ENCODE peak calls at places on chromosomes 1 and 21, in ten cellular contexts. One of them, this sample, is unnamed.

GRCh38 chr21:25342811-25343210 is 264.5 kb downstream of the MRPL39 start:
- DNase-seq in K562: no peak
- DNase-seq in right lobe of liver: no peak
- DNase-seq in SJSA1: no peak
- DNase-seq in cardiac fibroblast: peak
- DNase-seq in PC-3: no peak
- DNase-seq in naive thymus-derived CD4-positive, alpha-beta T cell: no peak
- DNase-seq in dorsolateral prefrontal cortex: no peak
- DNase-seq in fibroblast of mammary gland: peak
- DNase-seq in pancreas: no peak
- DNase-seq in this sample: peak

GRCh38 chr1:11617314-11617713 is 36.9 kb downstream of the FBXO2 start:
- DNase-seq in SJSA1: no peak
- DNase-seq in K562: no peak
- DNase-seq in right lobe of liver: no peak
- DNase-seq in fibroblast of mammary gland: no peak
- DNase-seq in cardiac fibroblast: no peak
- DNase-seq in naive thymus-derived CD4-positive, alpha-beta T cell: no peak
- DNase-seq in dorsolateral prefrontal cortex: no peak
- DNase-seq in pancreas: no peak
- DNase-seq in PC-3: peak
- DNase-seq in this sample: no peak

GRCh38 chr1:113266788-113267187 is 123.5 kb upstream of the MAGI3 start:
- DNase-seq in fibroblast of mammary gland: no peak
- DNase-seq in PC-3: no peak
- DNase-seq in naive thymus-derived CD4-positive, alpha-beta T cell: no peak
- DNase-seq in pancreas: no peak
- DNase-seq in dorsolateral prefrontal cortex: peak
- DNase-seq in right lobe of liver: no peak
- DNase-seq in cardiac fibroblast: no peak
- DNase-seq in K562: no peak
- DNase-seq in SJSA1: no peak
- DNase-seq in this sample: no peak

GRCh38 chr1:212916395-212917133 is 33.8 kb upstream of the VASH2 start:
- DNase-seq in SJSA1: no peak
- DNase-seq in dorsolateral prefrontal cortex: peak
- DNase-seq in cardiac fibroblast: peak
- DNase-seq in pancreas: peak
- DNase-seq in fibroblast of mammary gland: peak
- DNase-seq in K562: peak
- DNase-seq in naive thymus-derived CD4-positive, alpha-beta T cell: no peak
- DNase-seq in PC-3: no peak
- DNase-seq in right lobe of liver: no peak
- DNase-seq in this sample: peak

GRCh38 chr1:63611231-63611630 is 18.0 kb downstream of the PGM1 start:
- DNase-seq in PC-3: no peak
- DNase-seq in SJSA1: no peak
- DNase-seq in cardiac fibroblast: no peak
- DNase-seq in dorsolateral prefrontal cortex: no peak
- DNase-seq in naive thymus-derived CD4-positive, alpha-beta T cell: no peak
- DNase-seq in right lobe of liver: no peak
- DNase-seq in K562: no peak
- DNase-seq in pancreas: no peak
- DNase-seq in fibroblast of mammary gland: no peak
- DNase-seq in this sample: no peak

GRCh38 chr1:181159451-181160151 is 71.1 kb downstream of the IER5 start:
- DNase-seq in SJSA1: no peak
- DNase-seq in naive thymus-derived CD4-positive, alpha-beta T cell: peak
- DNase-seq in dorsolateral prefrontal cortex: no peak
- DNase-seq in PC-3: peak
- DNase-seq in right lobe of liver: no peak
- DNase-seq in pancreas: no peak
- DNase-seq in cardiac fibroblast: peak
- DNase-seq in K562: no peak
- DNase-seq in fibroblast of mammary gland: no peak
- DNase-seq in this sample: peak

GRCh38 chr1:86798608-86799291 is 94.4 kb downstream of the SH3GLB1 start:
- DNase-seq in fibroblast of mammary gland: no peak
- DNase-seq in SJSA1: no peak
- DNase-seq in pancreas: no peak
- DNase-seq in right lobe of liver: no peak
- DNase-seq in K562: no peak
- DNase-seq in naive thymus-derived CD4-positive, alpha-beta T cell: no peak
- DNase-seq in dorsolateral prefrontal cortex: no peak
- DNase-seq in PC-3: no peak
- DNase-seq in cardiac fibroblast: no peak
- DNase-seq in this sample: no peak

GRCh38 chr1:234533975-234534876 is 55.2 kb upstream of the TARBP1 start:
- DNase-seq in right lobe of liver: peak
- DNase-seq in PC-3: no peak
- DNase-seq in naive thymus-derived CD4-positive, alpha-beta T cell: no peak
- DNase-seq in pancreas: peak
- DNase-seq in K562: no peak
- DNase-seq in cardiac fibroblast: peak
- DNase-seq in SJSA1: peak
- DNase-seq in dorsolateral prefrontal cortex: peak
- DNase-seq in fibroblast of mammary gland: peak
- DNase-seq in this sample: peak

GRCh38 chr1:145985502-145986439 is 10.6 kb downstream of the TXNIP start:
- DNase-seq in PC-3: peak
- DNase-seq in pancreas: peak
- DNase-seq in naive thymus-derived CD4-positive, alpha-beta T cell: no peak
- DNase-seq in cardiac fibroblast: peak
- DNase-seq in K562: no peak
- DNase-seq in fibroblast of mammary gland: peak
- DNase-seq in SJSA1: peak
- DNase-seq in right lobe of liver: no peak
- DNase-seq in dorsolateral prefrontal cortex: no peak
- DNase-seq in this sample: peak

GRCh38 chr1:203660931-203661484 is 34.4 kb downstream of the ATP2B4 start:
- DNase-seq in SJSA1: no peak
- DNase-seq in cardiac fibroblast: no peak
- DNase-seq in dorsolateral prefrontal cortex: no peak
- DNase-seq in PC-3: no peak
- DNase-seq in naive thymus-derived CD4-positive, alpha-beta T cell: no peak
- DNase-seq in fibroblast of mammary gland: no peak
- DNase-seq in pancreas: no peak
- DNase-seq in right lobe of liver: no peak
- DNase-seq in K562: no peak
- DNase-seq in this sample: no peak

GRCh38 chr1:201020040-201020591 is 3.4 kb downstream of the KIF21B start:
- DNase-seq in right lobe of liver: no peak
- DNase-seq in pancreas: no peak
- DNase-seq in naive thymus-derived CD4-positive, alpha-beta T cell: no peak
- DNase-seq in PC-3: no peak
- DNase-seq in cardiac fibroblast: no peak
- DNase-seq in SJSA1: no peak
- DNase-seq in dorsolateral prefrontal cortex: no peak
- DNase-seq in K562: no peak
- DNase-seq in fibroblast of mammary gland: no peak
- DNase-seq in this sample: no peak

GRCh38 chr1:13661539-13661938 is 38.4 kb upstream of the PRDM2 start:
- DNase-seq in PC-3: peak
- DNase-seq in cardiac fibroblast: peak
- DNase-seq in right lobe of liver: no peak
- DNase-seq in SJSA1: peak
- DNase-seq in dorsolateral prefrontal cortex: no peak
- DNase-seq in pancreas: no peak
- DNase-seq in fibroblast of mammary gland: peak
- DNase-seq in K562: no peak
- DNase-seq in naive thymus-derived CD4-positive, alpha-beta T cell: no peak
- DNase-seq in this sample: peak

GRCh38 chr1:230123280-230124186 is 56.5 kb downstream of the GALNT2 start:
- DNase-seq in fibroblast of mammary gland: peak
- DNase-seq in right lobe of liver: no peak
- DNase-seq in PC-3: no peak
- DNase-seq in pancreas: no peak
- DNase-seq in K562: no peak
- DNase-seq in naive thymus-derived CD4-positive, alpha-beta T cell: no peak
- DNase-seq in dorsolateral prefrontal cortex: no peak
- DNase-seq in SJSA1: no peak
- DNase-seq in cardiac fibroblast: no peak
- DNase-seq in this sample: no peak

GRCh38 chr1:87045757-87046422 is 131.5 kb downstream of the HS2ST1 start:
- DNase-seq in pancreas: no peak
- DNase-seq in dorsolateral prefrontal cortex: no peak
- DNase-seq in SJSA1: no peak
- DNase-seq in K562: no peak
- DNase-seq in cardiac fibroblast: no peak
- DNase-seq in fibroblast of mammary gland: peak
- DNase-seq in PC-3: no peak
- DNase-seq in right lobe of liver: no peak
- DNase-seq in naive thymus-derived CD4-positive, alpha-beta T cell: peak
- DNase-seq in this sample: no peak

GRCh38 chr1:151167116-151167515 is 1.2 kb downstream of the SCNM1 start:
- DNase-seq in fibroblast of mammary gland: no peak
- DNase-seq in PC-3: no peak
- DNase-seq in naive thymus-derived CD4-positive, alpha-beta T cell: no peak
- DNase-seq in right lobe of liver: no peak
- DNase-seq in pancreas: no peak
- DNase-seq in cardiac fibroblast: no peak
- DNase-seq in dorsolateral prefrontal cortex: no peak
- DNase-seq in SJSA1: no peak
- DNase-seq in K562: no peak
- DNase-seq in this sample: no peak
- H3K4me3 ChIP-seq in fibroblast of mammary gland: peak
- H3K4me3 ChIP-seq in PC-3: peak
- H3K4me3 ChIP-seq in naive thymus-derived CD4-positive, alpha-beta T cell: peak
- H3K4me3 ChIP-seq in right lobe of liver: peak
- H3K4me3 ChIP-seq in pancreas: peak
- H3K4me3 ChIP-seq in cardiac fibroblast: no peak
- H3K4me3 ChIP-seq in dorsolateral prefrontal cortex: peak
- H3K4me3 ChIP-seq in SJSA1: peak
- H3K4me3 ChIP-seq in K562: peak
- H3K4me3 ChIP-seq in this sample: peak

DNA sequence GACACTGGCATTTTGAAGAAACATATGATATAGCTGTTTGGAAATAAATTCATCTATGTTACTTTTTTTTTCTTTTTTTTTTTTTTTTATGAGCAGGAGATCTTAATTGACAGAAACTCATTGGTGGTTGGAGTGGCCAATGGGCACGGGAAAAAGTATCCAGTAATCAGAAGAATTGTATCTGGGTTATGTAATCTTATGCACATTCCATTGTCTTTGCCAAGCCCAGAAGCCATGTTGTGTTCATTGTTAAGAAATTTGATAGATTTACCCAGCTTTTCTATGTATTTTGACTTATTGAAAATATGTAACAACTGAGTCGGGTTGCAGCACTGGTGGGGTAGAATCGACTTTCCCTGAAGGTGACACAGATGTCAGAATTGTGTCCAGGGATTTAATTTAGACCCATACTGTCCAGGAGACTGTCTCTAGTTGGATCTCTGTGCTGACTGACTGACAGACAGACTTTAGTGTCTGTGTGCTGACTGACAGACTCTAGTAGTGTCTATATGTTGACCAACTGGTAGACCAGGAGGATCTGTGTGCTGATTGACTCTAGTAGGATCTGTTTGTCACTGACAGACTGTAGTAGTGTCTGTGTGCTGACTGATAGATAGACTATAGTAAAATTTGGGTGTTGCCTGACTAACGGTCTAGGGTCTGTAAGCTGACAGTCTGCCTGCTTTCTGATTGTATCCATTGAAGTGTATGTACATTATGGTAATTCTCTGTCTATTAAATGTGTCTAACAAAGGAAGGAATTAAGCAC is 12.3 kb upstream of the C4BPB start:
- DNase-seq in K562: peak
- DNase-seq in naive thymus-derived CD4-positive, alpha-beta T cell: no peak
- DNase-seq in cardiac fibroblast: peak
- DNase-seq in SJSA1: no peak
- DNase-seq in pancreas: no peak
- DNase-seq in PC-3: no peak
- DNase-seq in fibroblast of mammary gland: peak
- DNase-seq in dorsolateral prefrontal cortex: no peak
- DNase-seq in right lobe of liver: no peak
- DNase-seq in this sample: peak
- H3K4me3 ChIP-seq in K562: no peak
- H3K4me3 ChIP-seq in naive thymus-derived CD4-positive, alpha-beta T cell: no peak
- H3K4me3 ChIP-seq in cardiac fibroblast: no peak
- H3K4me3 ChIP-seq in SJSA1: no peak
- H3K4me3 ChIP-seq in pancreas: no peak
- H3K4me3 ChIP-seq in PC-3: no peak
- H3K4me3 ChIP-seq in fibroblast of mammary gland: no peak
- H3K4me3 ChIP-seq in dorsolateral prefrontal cortex: no peak
- H3K4me3 ChIP-seq in right lobe of liver: no peak
- H3K4me3 ChIP-seq in this sample: no peak

DNA sequence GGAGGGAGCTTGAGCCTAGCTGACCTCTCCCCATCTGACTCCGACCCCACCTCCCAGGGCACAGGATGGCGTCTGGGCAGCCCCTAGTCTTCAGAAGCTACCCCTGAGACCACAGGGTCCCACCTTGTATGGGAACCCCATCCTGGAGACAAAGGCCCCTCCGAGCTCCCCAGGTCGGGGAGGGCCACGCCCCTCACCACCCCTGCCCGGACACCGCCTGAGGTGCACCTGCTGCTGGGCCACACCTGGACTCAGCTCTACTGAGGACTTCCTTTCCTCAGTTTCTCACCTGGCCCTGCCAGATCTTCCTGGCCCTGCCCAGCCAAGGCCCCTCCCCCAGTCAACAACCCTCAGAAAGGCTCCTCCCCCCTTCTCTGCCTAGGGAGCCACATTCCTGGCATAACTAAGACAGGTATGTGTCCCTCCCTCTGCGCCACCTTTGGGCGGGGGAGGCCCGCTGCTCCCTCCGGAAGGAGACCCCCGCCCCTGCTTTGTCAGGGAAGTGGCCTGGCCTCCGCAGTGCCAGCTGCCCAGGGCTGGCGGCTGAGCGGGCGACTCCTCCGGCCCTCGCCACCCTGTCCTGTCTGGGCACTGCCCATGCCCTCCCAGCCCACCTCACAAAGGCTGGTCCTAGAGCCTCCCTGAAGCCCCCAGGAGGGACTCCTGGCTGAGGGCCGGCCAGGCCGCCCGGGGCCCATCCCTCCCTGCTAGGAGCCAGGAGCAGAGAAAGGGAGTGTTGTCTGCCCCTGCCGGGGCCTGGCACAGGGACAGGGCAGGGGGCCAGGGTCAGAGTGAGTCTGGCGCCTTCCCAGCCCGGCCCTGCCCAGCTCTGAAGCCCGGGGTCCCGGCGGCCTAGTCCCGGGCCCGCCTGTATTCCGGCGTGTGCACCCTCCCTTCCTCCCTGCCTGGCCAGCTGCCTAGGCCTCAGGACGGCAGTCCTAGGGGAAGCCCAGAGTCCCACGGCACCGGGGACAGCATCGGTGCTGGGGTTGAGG is 4.8 kb downstream of the AGRN start:
- DNase-seq in fibroblast of mammary gland: no peak
- DNase-seq in cardiac fibroblast: peak
- DNase-seq in K562: no peak
- DNase-seq in dorsolateral prefrontal cortex: no peak
- DNase-seq in SJSA1: peak
- DNase-seq in PC-3: peak
- DNase-seq in right lobe of liver: no peak
- DNase-seq in pancreas: no peak
- DNase-seq in naive thymus-derived CD4-positive, alpha-beta T cell: no peak
- DNase-seq in this sample: peak
- H3K4me3 ChIP-seq in fibroblast of mammary gland: no peak
- H3K4me3 ChIP-seq in cardiac fibroblast: no peak
- H3K4me3 ChIP-seq in K562: no peak
- H3K4me3 ChIP-seq in dorsolateral prefrontal cortex: peak
- H3K4me3 ChIP-seq in SJSA1: no peak
- H3K4me3 ChIP-seq in PC-3: peak
- H3K4me3 ChIP-seq in right lobe of liver: no peak
- H3K4me3 ChIP-seq in pancreas: peak
- H3K4me3 ChIP-seq in naive thymus-derived CD4-positive, alpha-beta T cell: no peak
- H3K4me3 ChIP-seq in this sample: no peak

GRCh38 chr21:44286086-44286715 is 525 bp downstream of the AIRE start:
- DNase-seq in fibroblast of mammary gland: no peak
- DNase-seq in dorsolateral prefrontal cortex: no peak
- DNase-seq in PC-3: no peak
- DNase-seq in naive thymus-derived CD4-positive, alpha-beta T cell: no peak
- DNase-seq in K562: no peak
- DNase-seq in SJSA1: no peak
- DNase-seq in cardiac fibroblast: no peak
- DNase-seq in right lobe of liver: no peak
- DNase-seq in pancreas: no peak
- DNase-seq in this sample: no peak
- H3K4me3 ChIP-seq in fibroblast of mammary gland: no peak
- H3K4me3 ChIP-seq in dorsolateral prefrontal cortex: peak
- H3K4me3 ChIP-seq in PC-3: no peak
- H3K4me3 ChIP-seq in naive thymus-derived CD4-positive, alpha-beta T cell: no peak
- H3K4me3 ChIP-seq in K562: no peak
- H3K4me3 ChIP-seq in SJSA1: no peak
- H3K4me3 ChIP-seq in cardiac fibroblast: no peak
- H3K4me3 ChIP-seq in right lobe of liver: no peak
- H3K4me3 ChIP-seq in pancreas: peak
- H3K4me3 ChIP-seq in this sample: no peak

This sample was measured in AG10803.